ENCODE peak calls at places on chromosome 9, in five cellular contexts. One of them, this sample, is unnamed.

GRCh38 chr9:124220551-124221451 is 36.9 kb upstream of the NEK6 start:
- DNase-seq in effector memory CD8-positive, alpha-beta T cell: no peak
- DNase-seq in NCI-H1105: no peak
- DNase-seq in stimulated activated CD4-positive, alpha-beta T cell treated with anti-CD3 and anti-CD28 coated beads, Interleukin-2, amount 100 ng/mL, for 48 hours: no peak
- DNase-seq in hippocampal formation: peak
- DNase-seq in this sample: no peak

GRCh38 chr9:93646640-93647178 is 70.3 kb downstream of the PHF2 start:
- DNase-seq in hippocampal formation: no peak
- DNase-seq in NCI-H1105: no peak
- DNase-seq in stimulated activated CD4-positive, alpha-beta T cell treated with anti-CD3 and anti-CD28 coated beads, Interleukin-2, amount 100 ng/mL, for 48 hours: no peak
- DNase-seq in effector memory CD8-positive, alpha-beta T cell: no peak
- DNase-seq in this sample: no peak

GRCh38 chr9:20854444-20854843 is 170.4 kb downstream of the FOCAD start:
- DNase-seq in stimulated activated CD4-positive, alpha-beta T cell treated with anti-CD3 and anti-CD28 coated beads, Interleukin-2, amount 100 ng/mL, for 48 hours: no peak
- DNase-seq in hippocampal formation: no peak
- DNase-seq in NCI-H1105: no peak
- DNase-seq in effector memory CD8-positive, alpha-beta T cell: no peak
- DNase-seq in this sample: no peak

GRCh38 chr9:127455299-127455992 is 4.1 kb downstream of the LRSAM1 start:
- DNase-seq in NCI-H1105: no peak
- DNase-seq in hippocampal formation: no peak
- DNase-seq in effector memory CD8-positive, alpha-beta T cell: no peak
- DNase-seq in stimulated activated CD4-positive, alpha-beta T cell treated with anti-CD3 and anti-CD28 coated beads, Interleukin-2, amount 100 ng/mL, for 48 hours: peak
- DNase-seq in this sample: no peak

GRCh38 chr9:133994359-133995011 is 2.4 kb upstream of the VAV2 start:
- DNase-seq in hippocampal formation: peak
- DNase-seq in effector memory CD8-positive, alpha-beta T cell: peak
- DNase-seq in NCI-H1105: peak
- DNase-seq in stimulated activated CD4-positive, alpha-beta T cell treated with anti-CD3 and anti-CD28 coated beads, Interleukin-2, amount 100 ng/mL, for 48 hours: peak
- DNase-seq in this sample: peak

GRCh38 chr9:133754187-133754586 is 16.0 kb upstream of the SARDH start:
- DNase-seq in hippocampal formation: no peak
- DNase-seq in NCI-H1105: no peak
- DNase-seq in effector memory CD8-positive, alpha-beta T cell: no peak
- DNase-seq in stimulated activated CD4-positive, alpha-beta T cell treated with anti-CD3 and anti-CD28 coated beads, Interleukin-2, amount 100 ng/mL, for 48 hours: no peak
- DNase-seq in this sample: no peak

GRCh38 chr9:130189840-130190239 is 17.6 kb downstream of the NCS1 start:
- DNase-seq in NCI-H1105: no peak
- DNase-seq in hippocampal formation: no peak
- DNase-seq in stimulated activated CD4-positive, alpha-beta T cell treated with anti-CD3 and anti-CD28 coated beads, Interleukin-2, amount 100 ng/mL, for 48 hours: no peak
- DNase-seq in effector memory CD8-positive, alpha-beta T cell: no peak
- DNase-seq in this sample: no peak

GRCh38 chr9:14326264-14326826 is 12.4 kb upstream of the NFIB start:
- DNase-seq in effector memory CD8-positive, alpha-beta T cell: no peak
- DNase-seq in hippocampal formation: no peak
- DNase-seq in NCI-H1105: peak
- DNase-seq in stimulated activated CD4-positive, alpha-beta T cell treated with anti-CD3 and anti-CD28 coated beads, Interleukin-2, amount 100 ng/mL, for 48 hours: no peak
- DNase-seq in this sample: no peak

GRCh38 chr9:124015091-124015660 is 3.6 kb downstream of the LHX2 start:
- DNase-seq in stimulated activated CD4-positive, alpha-beta T cell treated with anti-CD3 and anti-CD28 coated beads, Interleukin-2, amount 100 ng/mL, for 48 hours: no peak
- DNase-seq in hippocampal formation: no peak
- DNase-seq in effector memory CD8-positive, alpha-beta T cell: no peak
- DNase-seq in NCI-H1105: no peak
- DNase-seq in this sample: no peak

GRCh38 chr9:117535439-117535838 is 120.6 kb upstream of the ASTN2 start:
- DNase-seq in NCI-H1105: no peak
- DNase-seq in effector memory CD8-positive, alpha-beta T cell: no peak
- DNase-seq in stimulated activated CD4-positive, alpha-beta T cell treated with anti-CD3 and anti-CD28 coated beads, Interleukin-2, amount 100 ng/mL, for 48 hours: no peak
- DNase-seq in hippocampal formation: peak
- DNase-seq in this sample: no peak

GRCh38 chr9:112194969-112195431 is 19.9 kb upstream of the SUSD1 start:
- DNase-seq in stimulated activated CD4-positive, alpha-beta T cell treated with anti-CD3 and anti-CD28 coated beads, Interleukin-2, amount 100 ng/mL, for 48 hours: no peak
- DNase-seq in effector memory CD8-positive, alpha-beta T cell: no peak
- DNase-seq in NCI-H1105: no peak
- DNase-seq in hippocampal formation: no peak
- DNase-seq in this sample: no peak

GRCh38 chr9:69431203-69431602 is 106.2 kb downstream of the ENTREP1 start:
- DNase-seq in stimulated activated CD4-positive, alpha-beta T cell treated with anti-CD3 and anti-CD28 coated beads, Interleukin-2, amount 100 ng/mL, for 48 hours: no peak
- DNase-seq in effector memory CD8-positive, alpha-beta T cell: no peak
- DNase-seq in NCI-H1105: no peak
- DNase-seq in hippocampal formation: no peak
- DNase-seq in this sample: no peak

GRCh38 chr9:93225892-93226291 is 42.0 kb downstream of the WNK2 start:
- DNase-seq in hippocampal formation: no peak
- DNase-seq in effector memory CD8-positive, alpha-beta T cell: no peak
- DNase-seq in stimulated activated CD4-positive, alpha-beta T cell treated with anti-CD3 and anti-CD28 coated beads, Interleukin-2, amount 100 ng/mL, for 48 hours: no peak
- DNase-seq in NCI-H1105: no peak
- DNase-seq in this sample: no peak

GRCh38 chr9:125649315-125649714 is 57.7 kb downstream of the MAPKAP1 start:
- DNase-seq in effector memory CD8-positive, alpha-beta T cell: no peak
- DNase-seq in stimulated activated CD4-positive, alpha-beta T cell treated with anti-CD3 and anti-CD28 coated beads, Interleukin-2, amount 100 ng/mL, for 48 hours: no peak
- DNase-seq in NCI-H1105: no peak
- DNase-seq in hippocampal formation: no peak
- DNase-seq in this sample: no peak

GRCh38 chr9:87322840-87323635 is 174.6 kb upstream of the DAPK1 start:
- DNase-seq in hippocampal formation: no peak
- DNase-seq in stimulated activated CD4-positive, alpha-beta T cell treated with anti-CD3 and anti-CD28 coated beads, Interleukin-2, amount 100 ng/mL, for 48 hours: no peak
- DNase-seq in NCI-H1105: no peak
- DNase-seq in effector memory CD8-positive, alpha-beta T cell: no peak
- DNase-seq in this sample: no peak

GRCh38 chr9:18126776-18127175 is 347.2 kb upstream of the ADAMTSL1 start:
- DNase-seq in stimulated activated CD4-positive, alpha-beta T cell treated with anti-CD3 and anti-CD28 coated beads, Interleukin-2, amount 100 ng/mL, for 48 hours: no peak
- DNase-seq in NCI-H1105: no peak
- DNase-seq in hippocampal formation: no peak
- DNase-seq in effector memory CD8-positive, alpha-beta T cell: no peak
- DNase-seq in this sample: no peak

GRCh38 chr9:4936823-4937222 is 48.2 kb upstream of the JAK2 start:
- DNase-seq in NCI-H1105: no peak
- DNase-seq in hippocampal formation: no peak
- DNase-seq in effector memory CD8-positive, alpha-beta T cell: no peak
- DNase-seq in stimulated activated CD4-positive, alpha-beta T cell treated with anti-CD3 and anti-CD28 coated beads, Interleukin-2, amount 100 ng/mL, for 48 hours: no peak
- DNase-seq in this sample: no peak

GRCh38 chr9:119649205-119649604 is 280.0 kb upstream of the BRINP1 start:
- DNase-seq in NCI-H1105: no peak
- DNase-seq in hippocampal formation: no peak
- DNase-seq in effector memory CD8-positive, alpha-beta T cell: no peak
- DNase-seq in stimulated activated CD4-positive, alpha-beta T cell treated with anti-CD3 and anti-CD28 coated beads, Interleukin-2, amount 100 ng/mL, for 48 hours: no peak
- DNase-seq in this sample: no peak

This sample was measured in occipital lobe.